ENCODE peak calls at places on chromosomes 5 and 9, in ten cellular contexts. Y is CD8-positive, alpha-beta T cell; U is colonic mucosa; V is psoas muscle; L is breast epithelium; C is GM23338; H is gastrocnemius medialis; I is left lung; D is hepatocyte; R is PC-3. Z is an unnamed sample.
A peak's percentile ranks its signal among the peaks of the same experiment; 100 is the strongest.

GRCh38 chr9:92945796-92946195 is 1.5 kb upstream of the FGD3 start:
- DNase-seq in Y (no peak), U (no peak), V (no peak), L (no peak), C (no peak), H (no peak), I (no peak), D (no peak), R (no peak), Z (no peak)

GRCh38 chr9:30116673-30117217 is 2267.7 kb upstream of the ACO1 start:
- DNase-seq in Y (no peak), U (no peak), V (no peak), L (no peak), C (peak; percentile 82), H (no peak), I (no peak), D (no peak), R (no peak), Z (no peak)

GRCh38 chr5:93348231-93348630 is 232.8 kb downstream of the NR2F1-AS1 start:
- DNase-seq in Y (no peak), U (no peak), V (peak; percentile 49), L (no peak), C (no peak), H (no peak), I (peak; percentile 50), D (no peak), R (peak; percentile 28), Z (no peak)

GRCh38 chr5:150044334-150044681 is 42.0 kb downstream of the CSF1R start:
- DNase-seq in Y (no peak), U (no peak), V (no peak), L (no peak), C (no peak), H (no peak), I (no peak), D (peak; percentile 42), R (peak; percentile 46), Z (no peak)

GRCh38 chr5:14397717-14398116 is 183.9 kb upstream of the OTULINL start:
- DNase-seq in Y (no peak), U (no peak), V (no peak), L (peak; percentile 49), C (no peak), H (no peak), I (no peak), D (no peak), R (peak; percentile 50), Z (peak; percentile 42)

GRCh38 chr5:138539791-138540190 is 3.2 kb downstream of the ETF1 start:
- DNase-seq in Y (no peak), U (no peak), V (no peak), L (no peak), C (no peak), H (no peak), I (no peak), D (no peak), R (no peak), Z (no peak)

GRCh38 chr9:135617991-135618411 is 21.3 kb downstream of the GLT6D1 start:
- DNase-seq in Y (no peak), U (no peak), V (no peak), L (peak; percentile 7), C (no peak), H (no peak), I (no peak), D (no peak), R (no peak), Z (no peak)

GRCh38 chr5:180606215-180606785 is 15.0 kb upstream of the SCGB3A1 start:
- DNase-seq in Y (no peak), U (no peak), V (peak; percentile 18), L (no peak), C (no peak), H (no peak), I (peak; percentile 69), D (no peak), R (no peak), Z (no peak)

GRCh38 chr5:59071755-59072549 is 489.1 kb downstream of the RAB3C start:
- DNase-seq in Y (no peak), U (no peak), V (no peak), L (no peak), C (no peak), H (no peak), I (no peak), D (no peak), R (no peak), Z (no peak)

GRCh38 chr9:35198191-35198590 is 36.4 kb downstream of the UNC13B start:
- DNase-seq in Y (no peak), U (no peak), V (no peak), L (no peak), C (no peak), H (no peak), I (no peak), D (no peak), R (no peak), Z (no peak)

GRCh38 chr5:672329-673139 is 20.6 kb downstream of the TPPP start:
- DNase-seq in Y (peak; percentile 35), U (peak; percentile 69), V (peak; percentile 75), L (peak; percentile 57), C (peak; percentile 93), H (no peak), I (peak; percentile 83), D (peak; percentile 93), R (peak; percentile 90), Z (peak; percentile 86)
- H3K4me1 ChIP-seq in Y (peaks cover 22% of the 10 kb centered on the region), U (peaks cover 21% of the 10 kb centered on the region), V (peaks cover 36% of the 10 kb centered on the region), L (peaks cover 18% of the 10 kb centered on the region), C (no peaks in the 10 kb centered on the region), H (peaks cover 36% of the 10 kb centered on the region), I (peaks cover 30% of the 10 kb centered on the region), D (peaks cover 18% of the 10 kb centered on the region), R (peaks cover 29% of the 10 kb centered on the region), Z (peaks cover 29% of the 10 kb centered on the region)

GRCh38 chr9:71446081-71446480 is 322.2 kb downstream of the CEMIP2 start:
- DNase-seq in Y (no peak), U (no peak), V (no peak), L (no peak), C (no peak), H (no peak), I (no peak), D (no peak), R (no peak), Z (no peak)

GRCh38 chr9:71442937-71443336 is 321.5 kb upstream of the TRPM3 start:
- DNase-seq in Y (no peak), U (no peak), V (no peak), L (no peak), C (no peak), H (no peak), I (no peak), D (no peak), R (no peak), Z (no peak)

DNA sequence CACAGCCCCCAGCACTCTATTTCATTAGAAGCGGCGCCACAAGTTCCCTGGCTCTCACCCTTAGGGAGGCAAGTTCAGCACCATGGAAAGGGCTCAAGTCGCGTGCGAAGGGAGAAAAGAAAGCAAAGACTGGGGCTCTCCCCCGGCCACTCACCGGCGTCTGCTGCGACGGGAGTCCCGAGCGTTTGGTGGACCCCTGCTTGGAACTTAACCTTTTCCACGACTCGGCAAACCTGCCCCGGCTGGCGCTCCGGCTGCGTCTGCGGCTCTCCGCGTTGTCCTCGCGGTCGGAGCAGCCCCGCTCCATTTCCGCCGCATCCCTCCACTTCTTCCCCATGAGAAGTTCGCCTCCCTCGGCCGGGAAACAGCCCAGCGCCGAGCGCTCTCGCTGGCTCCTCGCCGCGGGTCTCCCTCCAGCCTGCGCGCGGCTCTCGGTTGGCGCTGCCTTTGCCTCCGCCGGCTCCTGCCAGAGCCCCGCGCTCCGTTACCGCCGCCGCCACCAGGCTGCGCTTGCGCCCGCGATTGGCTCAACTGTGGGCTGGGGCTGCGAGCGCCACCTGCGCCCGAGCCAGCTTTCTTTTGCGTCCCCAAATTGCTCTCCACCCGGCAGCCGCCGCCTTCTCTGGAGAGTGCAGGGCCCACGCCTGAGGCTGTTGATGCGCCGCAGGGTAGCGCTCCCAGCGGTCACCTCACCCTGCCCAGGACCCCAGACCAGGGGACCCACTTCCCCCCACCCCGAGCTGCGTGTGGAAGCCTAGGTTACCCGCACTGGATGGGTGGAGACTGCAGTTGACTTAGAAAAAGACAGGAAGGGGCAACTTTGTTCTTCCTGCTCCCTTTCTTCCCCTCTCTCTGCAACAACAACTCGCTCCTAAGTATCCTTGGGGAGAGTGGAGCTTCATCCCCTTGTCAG is 321.6 kb downstream of the CEMIP2 start:
- DNase-seq in Y (no peak), U (peak; percentile 45), V (peak; percentile 42), L (no peak), C (peak; percentile 97), H (no peak), I (peak; percentile 79), D (peak; percentile 88), R (peak; percentile 38), Z (peak; percentile 46)
- TF ChIP-seq CTCF in Y (no peak), U (no peak), V (no peak), L (no peak), C (peak; percentile 39), H (no peak), I (no peak), D (peak; percentile 35), R (no peak), Z (no peak)

GRCh38 chr5:141355641-141356040 is 820 bp downstream of the PCDHGA4 start:
- DNase-seq in Y (no peak), U (no peak), V (no peak), L (no peak), C (no peak), H (no peak), I (no peak), D (no peak), R (no peak), Z (no peak)

GRCh38 chr5:141354900-141355469 is at the start of gene PCDHGA4:
- DNase-seq in Y (no peak), U (no peak), V (peak; percentile 44), L (no peak), C (peak; percentile 44), H (no peak), I (no peak), D (no peak), R (no peak), Z (no peak)

GRCh38 chr5:141356950-141357349 is 2.1 kb downstream of the PCDHGA4 start:
- DNase-seq in Y (no peak), U (no peak), V (peak; percentile 35), L (no peak), C (no peak), H (no peak), I (no peak), D (no peak), R (no peak), Z (no peak)

GRCh38 chr5:141359790-141360426 is at the start of gene PCDHGB2:
- DNase-seq in Y (no peak), U (no peak), V (no peak), L (no peak), C (peak; percentile 88), H (no peak), I (no peak), D (no peak), R (peak; percentile 63), Z (no peak)

DNA sequence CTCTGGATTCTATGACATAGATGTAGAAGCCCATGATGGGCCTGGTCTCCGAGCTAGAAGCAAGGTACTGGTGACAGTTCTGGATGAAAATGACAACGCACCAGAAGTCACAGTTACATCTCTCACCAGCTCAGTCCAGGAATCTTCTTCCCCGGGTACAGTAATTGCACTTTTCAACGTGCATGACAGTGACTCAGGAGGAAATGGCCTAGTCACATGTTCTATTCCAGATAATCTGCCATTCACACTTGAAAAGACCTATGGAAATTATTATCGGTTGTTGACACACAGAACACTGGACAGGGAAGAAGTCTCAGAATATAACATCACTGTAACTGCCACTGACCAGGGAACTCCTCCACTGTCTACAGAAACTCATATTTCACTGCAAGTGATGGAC is 1.3 kb downstream of the PCDHGA4 start:
- DNase-seq in Y (no peak), U (no peak), V (no peak), L (no peak), C (no peak), H (no peak), I (no peak), D (no peak), R (no peak), Z (no peak)
- H3K27me3 ChIP-seq in Y (no peaks in the 10 kb centered on the region), U (no peaks in the 10 kb centered on the region), V (no peaks in the 10 kb centered on the region), L (no peaks in the 10 kb centered on the region), C (no peaks in the 10 kb centered on the region), H (no peaks in the 10 kb centered on the region), I (peaks cover under 1% of the 10 kb centered on the region), D (no peaks in the 10 kb centered on the region), R (no peaks in the 10 kb centered on the region), Z (no peaks in the 10 kb centered on the region)

GRCh38 chr5:172486912-172487311 is 32.6 kb upstream of the SH3PXD2B start:
- DNase-seq in Y (no peak), U (no peak), V (no peak), L (no peak), C (no peak), H (no peak), I (no peak), D (no peak), R (no peak), Z (no peak)
- H3K4me1 ChIP-seq in Y (no peaks in the 10 kb centered on the region), U (no peaks in the 10 kb centered on the region), V (no peaks in the 10 kb centered on the region), L (no peaks in the 10 kb centered on the region), C (no peaks in the 10 kb centered on the region), H (peaks cover 2% of the 10 kb centered on the region), I (no peaks in the 10 kb centered on the region), D (no peaks in the 10 kb centered on the region), R (no peaks in the 10 kb centered on the region), Z (no peaks in the 10 kb centered on the region)